ENCODE peak calls at places on chromosomes 4 and X, in nine cellular contexts. One of them, this sample, is unnamed.

GRCh38 chrX:16445166-16445752 is 204.7 kb upstream of the S100G start:
- DNase-seq in ascending aorta: no peak
- DNase-seq in GM13976: peak; percentile 38
- DNase-seq in endothelial cell: peak; percentile 15
- DNase-seq in H9: peak; percentile 64
- DNase-seq in HL-60: peak; percentile 25
- DNase-seq in fibroblast of mammary gland: peak; percentile 39
- DNase-seq in IMR-90: peak; percentile 47
- DNase-seq in endothelial cell of umbilical vein: peak; percentile 17
- DNase-seq in this sample: no peak

GRCh38 chrX:71993371-71993770 is 82.7 kb downstream of the NHSL2 start:
- DNase-seq in HL-60: no peak
- DNase-seq in IMR-90: no peak
- DNase-seq in fibroblast of mammary gland: no peak
- DNase-seq in endothelial cell: no peak
- DNase-seq in GM13976: no peak
- DNase-seq in H9: no peak
- DNase-seq in ascending aorta: no peak
- DNase-seq in endothelial cell of umbilical vein: no peak
- DNase-seq in this sample: no peak

GRCh38 chr4:143384381-143384994 is 47.8 kb downstream of the GAB1 start:
- DNase-seq in H9: no peak
- DNase-seq in endothelial cell of umbilical vein: peak; percentile 65
- DNase-seq in GM13976: no peak
- DNase-seq in fibroblast of mammary gland: peak; percentile 73
- DNase-seq in endothelial cell: no peak
- DNase-seq in ascending aorta: peak; percentile 84
- DNase-seq in IMR-90: peak; percentile 47
- DNase-seq in HL-60: no peak
- DNase-seq in this sample: no peak

GRCh38 chr4:175531405-175532091 is 280.5 kb downstream of the GPM6A start:
- DNase-seq in ascending aorta: no peak
- DNase-seq in endothelial cell of umbilical vein: no peak
- DNase-seq in GM13976: no peak
- DNase-seq in fibroblast of mammary gland: peak; percentile 77
- DNase-seq in H9: no peak
- DNase-seq in HL-60: no peak
- DNase-seq in IMR-90: peak; percentile 72
- DNase-seq in endothelial cell: no peak
- DNase-seq in this sample: no peak

GRCh38 chr4:145301386-145302080 is 121.1 kb upstream of the OTUD4 start:
- DNase-seq in fibroblast of mammary gland: peak; percentile 70
- DNase-seq in HL-60: no peak
- DNase-seq in GM13976: no peak
- DNase-seq in IMR-90: no peak
- DNase-seq in endothelial cell: no peak
- DNase-seq in H9: no peak
- DNase-seq in ascending aorta: no peak
- DNase-seq in endothelial cell of umbilical vein: no peak
- DNase-seq in this sample: no peak

GRCh38 chr4:70925899-70926635 is 23.9 kb downstream of the MOB1B start:
- DNase-seq in ascending aorta: no peak
- DNase-seq in endothelial cell of umbilical vein: no peak
- DNase-seq in IMR-90: no peak
- DNase-seq in fibroblast of mammary gland: no peak
- DNase-seq in H9: no peak
- DNase-seq in endothelial cell: no peak
- DNase-seq in HL-60: no peak
- DNase-seq in GM13976: peak; percentile 50
- DNase-seq in this sample: no peak

GRCh38 chrX:122187065-122187464 is 997.0 kb upstream of the GRIA3 start:
- DNase-seq in H9: no peak
- DNase-seq in GM13976: no peak
- DNase-seq in endothelial cell of umbilical vein: no peak
- DNase-seq in ascending aorta: no peak
- DNase-seq in endothelial cell: no peak
- DNase-seq in HL-60: no peak
- DNase-seq in IMR-90: no peak
- DNase-seq in fibroblast of mammary gland: no peak
- DNase-seq in this sample: no peak

GRCh38 chr4:118180776-118181175 is 146.5 kb downstream of the NDST3 start:
- DNase-seq in fibroblast of mammary gland: peak; percentile 48
- DNase-seq in IMR-90: peak; percentile 47
- DNase-seq in endothelial cell of umbilical vein: no peak
- DNase-seq in GM13976: no peak
- DNase-seq in H9: no peak
- DNase-seq in HL-60: no peak
- DNase-seq in ascending aorta: no peak
- DNase-seq in endothelial cell: no peak
- DNase-seq in this sample: no peak

GRCh38 chr4:26235500-26235899 is 85.3 kb upstream of the RBPJ start:
- DNase-seq in fibroblast of mammary gland: peak; percentile 80
- DNase-seq in ascending aorta: peak; percentile 87
- DNase-seq in GM13976: no peak
- DNase-seq in endothelial cell: no peak
- DNase-seq in endothelial cell of umbilical vein: no peak
- DNase-seq in HL-60: no peak
- DNase-seq in IMR-90: peak; percentile 75
- DNase-seq in H9: no peak
- DNase-seq in this sample: no peak

GRCh38 chr4:6470502-6471302 is 1.7 kb downstream of the PPP2R2C start:
- DNase-seq in HL-60: no peak
- DNase-seq in fibroblast of mammary gland: peak; percentile 38
- DNase-seq in IMR-90: peak; percentile 7
- DNase-seq in H9: peak; percentile 44
- DNase-seq in endothelial cell: peak; percentile 45
- DNase-seq in endothelial cell of umbilical vein: peak; percentile 12
- DNase-seq in ascending aorta: peak; percentile 61
- DNase-seq in GM13976: peak; percentile 41
- DNase-seq in this sample: peak; percentile 20

DNA sequence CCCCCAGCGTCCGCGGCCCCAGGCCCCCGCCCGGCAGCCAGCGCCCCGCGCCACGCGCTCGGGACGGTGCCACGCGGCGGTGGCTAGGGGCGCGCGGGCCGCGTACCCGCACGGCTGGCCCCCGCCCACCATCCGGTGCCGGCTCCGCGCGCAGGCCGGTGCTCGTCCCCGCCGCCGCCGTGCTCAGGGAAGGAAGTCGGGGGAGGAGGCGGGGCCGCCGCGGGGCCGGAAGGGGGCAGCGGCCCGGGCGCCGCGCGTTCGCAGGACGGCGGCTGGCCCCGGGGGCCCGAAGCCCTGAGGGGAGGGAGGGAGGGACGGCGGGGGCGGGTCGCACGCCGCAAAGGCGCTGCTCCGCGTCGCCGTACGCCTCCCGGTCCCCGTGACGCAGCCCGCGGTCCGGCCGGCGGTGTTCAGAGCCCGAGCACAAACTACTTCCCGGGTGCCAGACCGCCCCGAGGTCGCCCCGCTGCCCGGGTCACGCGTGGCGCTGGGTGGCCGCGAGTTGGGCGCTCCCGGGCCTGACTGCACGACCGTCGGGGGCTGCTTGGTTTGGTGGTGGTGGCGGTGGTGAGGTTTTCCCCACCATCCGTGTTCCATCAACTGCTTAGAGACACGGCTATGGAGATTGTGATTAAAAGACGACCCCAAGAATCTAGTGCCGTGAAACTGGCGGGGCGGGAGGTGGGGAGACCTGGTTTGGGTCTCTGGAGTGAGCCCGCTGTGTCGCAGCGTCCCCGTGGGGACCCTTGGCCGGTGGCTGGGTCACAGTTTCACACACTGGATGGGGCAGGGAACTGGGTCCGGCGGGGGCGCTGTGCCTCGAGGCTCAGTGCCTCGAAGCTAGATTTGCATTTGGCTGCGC is at the start of gene DCTD:
- DNase-seq in GM13976: peak; percentile 88
- DNase-seq in H9: peak; percentile 80
- DNase-seq in ascending aorta: peak; percentile 88
- DNase-seq in endothelial cell: peak; percentile 77
- DNase-seq in HL-60: peak; percentile 56
- DNase-seq in IMR-90: peak; percentile 65
- DNase-seq in endothelial cell of umbilical vein: peak; percentile 60
- DNase-seq in fibroblast of mammary gland: peak; percentile 51
- DNase-seq in this sample: peak; percentile 43
- TF ChIP-seq CTCF in GM13976: peak; percentile 31
- TF ChIP-seq CTCF in H9: peak; percentile 53
- TF ChIP-seq CTCF in ascending aorta: peak; percentile 44
- TF ChIP-seq CTCF in endothelial cell: no peak
- TF ChIP-seq CTCF in HL-60: no peak
- TF ChIP-seq CTCF in IMR-90: peak; percentile 29
- TF ChIP-seq CTCF in endothelial cell of umbilical vein: peak; percentile 63
- TF ChIP-seq CTCF in fibroblast of mammary gland: peak; percentile 27
- TF ChIP-seq CTCF in this sample: no peak

GRCh38 chr4:7558436-7558835 is 123.7 kb upstream of the PSAPL1 start:
- DNase-seq in IMR-90: no peak
- DNase-seq in HL-60: no peak
- DNase-seq in H9: no peak
- DNase-seq in endothelial cell: no peak
- DNase-seq in GM13976: no peak
- DNase-seq in fibroblast of mammary gland: no peak
- DNase-seq in endothelial cell of umbilical vein: no peak
- DNase-seq in ascending aorta: no peak
- DNase-seq in this sample: no peak

GRCh38 chr4:7559316-7559715 is 124.6 kb upstream of the PSAPL1 start:
- DNase-seq in HL-60: no peak
- DNase-seq in GM13976: no peak
- DNase-seq in endothelial cell of umbilical vein: no peak
- DNase-seq in ascending aorta: no peak
- DNase-seq in IMR-90: no peak
- DNase-seq in fibroblast of mammary gland: no peak
- DNase-seq in endothelial cell: no peak
- DNase-seq in H9: no peak
- DNase-seq in this sample: no peak

GRCh38 chr4:7556558-7556957 is 121.8 kb upstream of the PSAPL1 start:
- DNase-seq in HL-60: no peak
- DNase-seq in endothelial cell: no peak
- DNase-seq in GM13976: no peak
- DNase-seq in fibroblast of mammary gland: no peak
- DNase-seq in IMR-90: no peak
- DNase-seq in endothelial cell of umbilical vein: no peak
- DNase-seq in H9: no peak
- DNase-seq in ascending aorta: no peak
- DNase-seq in this sample: no peak

GRCh38 chr4:7559741-7560376 is 125.1 kb upstream of the PSAPL1 start:
- DNase-seq in H9: no peak
- DNase-seq in endothelial cell: no peak
- DNase-seq in IMR-90: no peak
- DNase-seq in GM13976: no peak
- DNase-seq in HL-60: no peak
- DNase-seq in fibroblast of mammary gland: no peak
- DNase-seq in endothelial cell of umbilical vein: no peak
- DNase-seq in ascending aorta: no peak
- DNase-seq in this sample: no peak

GRCh38 chr4:7557447-7557846 is 122.7 kb upstream of the PSAPL1 start:
- DNase-seq in fibroblast of mammary gland: peak; percentile 64
- DNase-seq in IMR-90: peak; percentile 82
- DNase-seq in HL-60: no peak
- DNase-seq in ascending aorta: no peak
- DNase-seq in GM13976: no peak
- DNase-seq in endothelial cell of umbilical vein: no peak
- DNase-seq in H9: no peak
- DNase-seq in endothelial cell: no peak
- DNase-seq in this sample: no peak
- TF ChIP-seq CTCF in fibroblast of mammary gland: no peak
- TF ChIP-seq CTCF in IMR-90: no peak
- TF ChIP-seq CTCF in HL-60: no peak
- TF ChIP-seq CTCF in ascending aorta: no peak
- TF ChIP-seq CTCF in GM13976: no peak
- TF ChIP-seq CTCF in endothelial cell of umbilical vein: no peak
- TF ChIP-seq CTCF in H9: no peak
- TF ChIP-seq CTCF in endothelial cell: no peak
- TF ChIP-seq CTCF in this sample: no peak

GRCh38 chr4:107742791-107743190 is 22.8 kb upstream of the PAPSS1 start:
- DNase-seq in endothelial cell: no peak
- DNase-seq in HL-60: no peak
- DNase-seq in GM13976: no peak
- DNase-seq in endothelial cell of umbilical vein: no peak
- DNase-seq in H9: no peak
- DNase-seq in fibroblast of mammary gland: no peak
- DNase-seq in IMR-90: no peak
- DNase-seq in ascending aorta: no peak
- DNase-seq in this sample: no peak

GRCh38 chr4:107737470-107737869 is 17.4 kb upstream of the PAPSS1 start:
- DNase-seq in H9: no peak
- DNase-seq in GM13976: no peak
- DNase-seq in endothelial cell of umbilical vein: no peak
- DNase-seq in fibroblast of mammary gland: no peak
- DNase-seq in HL-60: no peak
- DNase-seq in endothelial cell: no peak
- DNase-seq in ascending aorta: no peak
- DNase-seq in IMR-90: no peak
- DNase-seq in this sample: no peak

GRCh38 chr4:107742196-107742595 is 22.2 kb upstream of the PAPSS1 start:
- DNase-seq in endothelial cell of umbilical vein: no peak
- DNase-seq in H9: no peak
- DNase-seq in HL-60: no peak
- DNase-seq in fibroblast of mammary gland: no peak
- DNase-seq in GM13976: no peak
- DNase-seq in ascending aorta: no peak
- DNase-seq in endothelial cell: no peak
- DNase-seq in IMR-90: no peak
- DNase-seq in this sample: no peak

GRCh38 chr4:107740950-107741701 is 21.1 kb upstream of the PAPSS1 start:
- DNase-seq in HL-60: no peak
- DNase-seq in IMR-90: peak; percentile 60
- DNase-seq in fibroblast of mammary gland: peak; percentile 63
- DNase-seq in endothelial cell: no peak
- DNase-seq in endothelial cell of umbilical vein: peak; percentile 81
- DNase-seq in H9: no peak
- DNase-seq in ascending aorta: peak; percentile 73
- DNase-seq in GM13976: no peak
- DNase-seq in this sample: no peak

DNA sequence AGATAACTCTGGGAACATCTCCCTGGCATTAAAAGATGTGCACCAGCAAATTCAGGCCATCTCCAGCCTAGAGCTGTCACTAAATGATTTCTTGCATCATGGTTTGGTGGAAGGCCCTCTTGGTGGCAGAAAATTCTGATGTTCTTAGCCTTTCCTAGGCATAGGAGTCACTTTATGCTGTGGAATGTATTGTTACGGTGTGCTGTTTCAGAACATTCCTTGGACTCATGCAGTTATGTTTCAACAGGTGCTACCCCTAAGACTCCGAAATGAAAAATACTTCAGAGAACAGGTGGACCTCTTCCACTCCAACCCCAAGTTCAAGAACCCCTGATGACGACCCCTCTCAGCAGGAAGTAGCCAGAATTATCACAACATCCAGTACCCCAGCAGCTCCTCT is 20.3 kb upstream of the PAPSS1 start:
- DNase-seq in GM13976: no peak
- DNase-seq in endothelial cell: no peak
- DNase-seq in fibroblast of mammary gland: no peak
- DNase-seq in HL-60: no peak
- DNase-seq in H9: no peak
- DNase-seq in IMR-90: peak; percentile 9
- DNase-seq in ascending aorta: no peak
- DNase-seq in endothelial cell of umbilical vein: peak; percentile 23
- DNase-seq in this sample: no peak
- TF ChIP-seq CTCF in GM13976: no peak
- TF ChIP-seq CTCF in endothelial cell: no peak
- TF ChIP-seq CTCF in fibroblast of mammary gland: no peak
- TF ChIP-seq CTCF in HL-60: no peak
- TF ChIP-seq CTCF in H9: peak; percentile 57
- TF ChIP-seq CTCF in IMR-90: no peak
- TF ChIP-seq CTCF in ascending aorta: peak; percentile 19
- TF ChIP-seq CTCF in endothelial cell of umbilical vein: peak; percentile 10
- TF ChIP-seq CTCF in this sample: no peak

GRCh38 chrX:54785901-54786300 is 12.2 kb downstream of the ITIH6 start:
- DNase-seq in ascending aorta: no peak
- DNase-seq in HL-60: peak; percentile 5
- DNase-seq in H9: peak; percentile 40
- DNase-seq in endothelial cell: peak; percentile 22
- DNase-seq in fibroblast of mammary gland: peak; percentile 10
- DNase-seq in endothelial cell of umbilical vein: no peak
- DNase-seq in GM13976: no peak
- DNase-seq in IMR-90: no peak
- DNase-seq in this sample: no peak
- TF ChIP-seq CTCF in ascending aorta: no peak
- TF ChIP-seq CTCF in HL-60: no peak
- TF ChIP-seq CTCF in H9: peak; percentile 59
- TF ChIP-seq CTCF in endothelial cell: no peak
- TF ChIP-seq CTCF in fibroblast of mammary gland: peak; percentile 21
- TF ChIP-seq CTCF in endothelial cell of umbilical vein: no peak
- TF ChIP-seq CTCF in GM13976: peak; percentile 15
- TF ChIP-seq CTCF in IMR-90: no peak
- TF ChIP-seq CTCF in this sample: no peak

This sample was measured in omental fat pad.